ENCODE peak calls at places on chromosomes 1 and 21, in four cellular contexts. B is left ventricle myocardium inferior, W is fibroblast of lung, V is ascending aorta. Z is an unnamed sample. For H3K4me1, the result is how much of the 10 kb centered on the place peaks cover.

GRCh38 chr1:154337253-154337894 is 12.0 kb downstream of the ATP8B2 start:
- DNase-seq in B (no peak), W (no peak), V (no peak), Z (no peak)

GRCh38 chr1:56626546-56626945 is 18.6 kb upstream of the PRKAA2 start:
- DNase-seq in B (no peak), W (peak), V (no peak), Z (no peak)

GRCh38 chr1:47710075-47711071 is 272.5 kb downstream of the FOXD2 start:
- DNase-seq in B (peak), W (peak), V (peak), Z (no peak)

GRCh38 chr1:237166593-237167077 is 124.7 kb downstream of the RYR2 start:
- DNase-seq in B (no peak), W (peak), V (no peak), Z (no peak)

GRCh38 chr1:180503274-180503862 is 991 bp upstream of the ACBD6 start:
- DNase-seq in B (no peak), W (no peak), V (no peak), Z (no peak)

GRCh38 chr1:240946926-240947325 is 335.0 kb upstream of the GREM2 start:
- DNase-seq in B (no peak), W (peak), V (no peak), Z (no peak)

GRCh38 chr21:17848228-17848627 is 29.1 kb upstream of the C21orf91 start:
- DNase-seq in B (peak), W (peak), V (no peak), Z (peak)

GRCh38 chr1:17550684-17551584 is 11.4 kb downstream of the ARHGEF10L start:
- DNase-seq in B (no peak), W (peak), V (no peak), Z (no peak)

GRCh38 chr1:7389201-7389785 is 381.8 kb upstream of the VAMP3 start:
- DNase-seq in B (peak), W (peak), V (peak), Z (peak)

GRCh38 chr1:150186789-150187559 is 37.3 kb downstream of the PLEKHO1 start:
- DNase-seq in B (no peak), W (peak), V (no peak), Z (no peak)

GRCh38 chr1:31551206-31551605 is 25.1 kb upstream of the TINAGL1 start:
- DNase-seq in B (no peak), W (peak), V (no peak), Z (no peak)

GRCh38 chr1:147598631-147599361 is 57.5 kb downstream of the BCL9 start:
- DNase-seq in B (no peak), W (peak), V (peak), Z (peak)

GRCh38 chr1:230127105-230128054 is 60.3 kb downstream of the GALNT2 start:
- DNase-seq in B (no peak), W (no peak), V (no peak), Z (no peak)

GRCh38 chr1:235954306-235955283 is 87.9 kb upstream of the LYST start:
- DNase-seq in B (peak), W (peak), V (no peak), Z (no peak)

GRCh38 chr1:242522304-242522945 is 2.1 kb downstream of the PLD5 start:
- DNase-seq in B (no peak), W (peak), V (no peak), Z (no peak)

GRCh38 chr21:32829504-32829903 is 57.9 kb upstream of the PAXBP1 start:
- DNase-seq in B (no peak), W (no peak), V (no peak), Z (no peak)

GRCh38 chr1:231929311-231929710 is 302.7 kb downstream of the DISC1 start:
- DNase-seq in B (no peak), W (peak), V (no peak), Z (no peak)

GRCh38 chr1:8595332-8595731 is 222.1 kb downstream of the RERE start:
- DNase-seq in B (no peak), W (no peak), V (no peak), Z (no peak)

GRCh38 chr1:19205845-19206244 is 4.2 kb downstream of the UBR4 start:
- DNase-seq in B (no peak), W (no peak), V (no peak), Z (no peak)

GRCh38 chr1:182527680-182528079 is 61.4 kb downstream of the RNASEL start:
- DNase-seq in B (no peak), W (no peak), V (no peak), Z (no peak)

GRCh38 chr1:220893701-220894024 is 14.4 kb downstream of the HLX start:
- DNase-seq in B (no peak), W (no peak), V (no peak), Z (no peak)

GRCh38 chr1:175338447-175339135 is 146.0 kb upstream of the KIAA0040 start:
- DNase-seq in B (no peak), W (no peak), V (no peak), Z (no peak)

GRCh38 chr1:160397651-160398050 is 2.7 kb upstream of the VANGL2 start:
- DNase-seq in B (no peak), W (no peak), V (no peak), Z (no peak)

GRCh38 chr1:150909585-150910185 is 16.5 kb upstream of the SETDB1 start:
- DNase-seq in B (no peak), W (no peak), V (no peak), Z (no peak)

GRCh38 chr1:154320882-154321608 is at the start of gene AQP10:
- DNase-seq in B (no peak), W (peak), V (no peak), Z (no peak)

GRCh38 chr1:235018720-235019444 is 109.8 kb downstream of the TOMM20 start:
- DNase-seq in B (no peak), W (no peak), V (no peak), Z (no peak)

GRCh38 chr1:7579831-7580804 is 191.0 kb upstream of the VAMP3 start:
- DNase-seq in B (no peak), W (no peak), V (no peak), Z (no peak)

GRCh38 chr1:117318011-117318410 is 49.2 kb upstream of the MAN1A2 start:
- DNase-seq in B (no peak), W (no peak), V (no peak), Z (no peak)

GRCh38 chr1:240582953-240583352 is 29.0 kb downstream of the GREM2 start:
- DNase-seq in B (no peak), W (peak), V (no peak), Z (no peak)

GRCh38 chr1:230163205-230163604 is 96.2 kb downstream of the GALNT2 start:
- DNase-seq in B (no peak), W (peak), V (peak), Z (no peak)

GRCh38 chr1:38243106-38243505 is 196.5 kb upstream of the POU3F1 start:
- DNase-seq in B (no peak), W (no peak), V (no peak), Z (no peak)

GRCh38 chr21:45427331-45428271 is 22.6 kb downstream of the COL18A1 start:
- DNase-seq in B (peak), W (peak), V (peak), Z (peak)

GRCh38 chr1:70528591-70529333 is 117.7 kb downstream of the CTH start:
- DNase-seq in B (no peak), W (peak), V (no peak), Z (no peak)

GRCh38 chr1:34753163-34753562 is 1.7 kb upstream of the GJB5 start:
- DNase-seq in B (no peak), W (no peak), V (no peak), Z (no peak)

DNA sequence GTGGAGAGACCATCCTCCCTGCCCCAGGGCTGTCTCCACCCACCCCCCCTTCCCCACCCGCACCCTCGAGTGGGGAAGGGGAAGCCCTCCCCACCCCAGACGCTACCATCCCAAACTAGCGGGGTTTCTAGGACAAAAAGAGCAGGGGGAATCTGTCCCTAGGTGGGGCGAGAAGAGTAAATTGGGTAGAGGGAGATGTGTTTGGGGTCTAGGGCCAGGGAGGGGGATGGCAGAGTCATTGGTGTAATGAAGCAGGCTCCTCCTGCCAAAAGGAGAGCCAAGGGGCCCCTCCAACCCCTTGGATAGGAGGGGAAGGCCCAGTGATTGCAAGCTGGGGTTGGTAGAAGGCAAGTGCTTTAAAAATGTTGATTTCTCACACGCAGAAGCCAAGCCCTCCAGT is 10.0 kb downstream of the MEX3A start:
- DNase-seq in B (no peak), W (no peak), V (no peak), Z (no peak)
- H3K4me1 ChIP-seq in B (under half), W (under half), V (under half), Z (under half)

GRCh38 chr1:44034976-44035716 is 3.9 kb upstream of the SLC6A9 start:
- DNase-seq in B (no peak), W (no peak), V (no peak), Z (no peak)
- H3K27ac ChIP-seq in B (peak), W (no peak), V (peak), Z (peak)

DNA sequence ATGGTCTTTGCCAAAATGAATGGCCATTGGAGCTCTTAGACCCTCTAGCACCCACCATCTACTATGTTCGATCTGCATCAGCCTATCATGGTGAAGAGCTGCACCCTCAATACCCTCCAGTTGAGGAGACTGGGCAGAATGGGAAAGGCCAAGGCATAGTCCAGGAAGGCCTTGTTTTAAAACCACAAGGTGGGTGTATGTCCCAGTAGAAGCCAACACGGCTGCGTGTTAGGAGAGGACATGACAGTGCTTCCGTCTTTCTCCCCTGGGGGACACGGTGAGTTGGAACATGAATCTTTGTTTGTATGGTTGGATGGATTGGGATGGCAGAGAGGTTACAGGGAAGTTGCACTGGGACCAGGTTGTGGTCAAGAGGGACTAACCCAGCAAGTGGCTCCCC is 18.6 kb upstream of the SH3D21 start:
- DNase-seq in B (no peak), W (no peak), V (no peak), Z (no peak)
- H3K4me1 ChIP-seq in B (half or more), W (under half), V (under half), Z (under half)

GRCh38 chr1:201778279-201779023 is 50.5 kb upstream of the IPO9 start:
- DNase-seq in B (no peak), W (peak), V (peak), Z (no peak)
- H3K27ac ChIP-seq in B (peak), W (no peak), V (peak), Z (peak)

DNA sequence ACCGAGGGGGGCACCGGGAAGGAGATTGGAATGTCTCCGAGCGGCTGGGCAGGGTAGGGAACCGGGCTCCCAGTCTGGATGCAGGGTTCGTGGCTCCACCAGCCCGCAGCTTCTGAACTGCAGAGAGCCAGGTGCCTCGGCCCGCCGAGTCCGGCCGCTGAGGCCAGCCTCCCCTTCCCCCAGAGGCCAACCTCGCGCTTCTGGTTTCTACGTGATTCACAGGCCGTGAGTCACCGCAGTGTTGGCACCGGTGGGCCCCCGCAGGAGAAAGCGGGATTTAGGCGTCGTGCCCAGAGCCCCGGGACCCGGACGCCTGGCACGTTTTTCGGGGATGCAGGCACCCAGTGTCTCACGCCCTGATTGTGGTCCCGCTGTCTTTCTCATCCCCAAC is 458 bp downstream of the CRABP2 start:
- DNase-seq in B (peak), W (peak), V (peak), Z (peak)
- H3K4me1 ChIP-seq in B (under half), W (under half), V (under half), Z (under half)

DNA sequence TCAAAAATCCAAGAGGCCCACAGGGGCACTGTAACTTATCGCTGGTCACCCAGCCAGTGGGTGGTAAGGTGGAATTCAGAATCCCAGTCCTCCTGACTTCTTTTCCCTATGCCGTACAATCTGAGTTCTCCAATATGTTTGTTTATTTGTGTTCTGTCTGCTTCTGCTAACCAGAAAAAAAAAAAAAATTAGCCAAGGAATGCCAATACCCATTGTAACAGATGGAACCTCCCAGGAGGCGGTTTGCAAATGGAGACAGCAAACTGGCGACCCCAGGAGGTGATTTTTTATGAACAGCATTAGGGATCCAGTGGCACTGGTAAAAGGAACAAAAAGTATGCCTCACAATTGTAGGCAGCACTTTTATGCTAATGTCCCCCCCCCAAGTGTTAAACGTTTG is 189.0 kb upstream of the FGGY start:
- DNase-seq in B (no peak), W (no peak), V (no peak), Z (no peak)
- H3K27ac ChIP-seq in B (peak), W (no peak), V (peak), Z (peak)

DNA sequence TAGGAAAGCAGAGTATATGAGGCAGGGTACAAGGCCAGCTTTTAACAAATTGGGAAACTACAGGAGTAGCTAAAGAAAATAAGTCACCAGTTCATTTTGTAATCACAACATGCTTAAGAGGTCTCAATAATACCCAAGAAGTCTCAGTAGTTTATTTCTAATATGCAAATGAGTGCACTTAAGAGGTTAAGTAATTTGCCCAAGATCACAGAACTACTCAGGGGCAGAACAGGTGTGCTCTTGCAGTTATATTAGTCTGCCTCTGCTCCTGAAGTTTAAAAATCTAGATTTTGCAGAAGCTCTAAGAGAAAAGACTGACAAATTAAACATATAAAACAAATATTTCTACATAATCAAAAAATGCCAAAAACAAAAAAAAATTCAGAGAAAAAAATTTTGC is 6.9 kb downstream of the EPS15 start:
- DNase-seq in B (no peak), W (no peak), V (no peak), Z (no peak)
- H3K4me1 ChIP-seq in B (half or more), W (under half), V (under half), Z (under half)

Z was measured in breast epithelium.